ENCODE peak calls at places on chromosome 13, in five cellular contexts. Z is cardiac fibroblast, E is GM23338, W is prostate gland, C is neural crest cell. Y is an unnamed sample.

GRCh38 chr13:52846567-52847321 is 1.7 kb downstream of the PCDH8 start:
- DNase-seq in Z (no peak), E (peak), W (peak), C (peak), Y (peak)

GRCh38 chr13:79776538-79776937 is 295.6 kb downstream of the NDFIP2 start:
- DNase-seq in Z (peak), E (no peak), W (no peak), C (no peak), Y (no peak)

GRCh38 chr13:42762251-42762650 is 19.1 kb upstream of the FAM216B start:
- DNase-seq in Z (peak), E (no peak), W (no peak), C (no peak), Y (no peak)

GRCh38 chr13:78401833-78402232 is 201.5 kb downstream of the POU4F1 start:
- DNase-seq in Z (no peak), E (peak), W (no peak), C (no peak), Y (no peak)

GRCh38 chr13:49584771-49585182 is 581 bp downstream of the RCBTB1 start:
- DNase-seq in Z (peak), E (peak), W (no peak), C (no peak), Y (peak)

GRCh38 chr13:69720278-69720983 is 387.2 kb upstream of the ATXN8OS start:
- DNase-seq in Z (no peak), E (no peak), W (no peak), C (no peak), Y (no peak)

GRCh38 chr13:88544836-88545235 is 873.7 kb downstream of the SLITRK5 start:
- DNase-seq in Z (no peak), E (no peak), W (no peak), C (no peak), Y (no peak)

GRCh38 chr13:98755729-98756128 is 3.3 kb upstream of the SLC15A1 start:
- DNase-seq in Z (no peak), E (no peak), W (no peak), C (no peak), Y (no peak)

GRCh38 chr13:107685876-107686275 is 529.5 kb downstream of the LIG4 start:
- DNase-seq in Z (no peak), E (no peak), W (no peak), C (no peak), Y (no peak)

GRCh38 chr13:80988752-80989151 is 647.8 kb upstream of the SPRY2 start:
- DNase-seq in Z (no peak), E (no peak), W (no peak), C (no peak), Y (no peak)

GRCh38 chr13:75636339-75637095 is 387 bp downstream of the LMO7 start:
- DNase-seq in Z (peak), E (peak), W (no peak), C (no peak), Y (peak)

GRCh38 chr13:89925107-89925506 is 1422.4 kb upstream of the MIR17HG start:
- DNase-seq in Z (peak), E (peak), W (no peak), C (no peak), Y (no peak)

GRCh38 chr13:20408181-20408580 is 117.5 kb downstream of the CRYL1 start:
- DNase-seq in Z (no peak), E (no peak), W (no peak), C (no peak), Y (no peak)

GRCh38 chr13:28478127-28478526 is 16.8 kb downstream of the FLT1 start:
- DNase-seq in Z (peak), E (no peak), W (no peak), C (no peak), Y (no peak)

GRCh38 chr13:87859261-87859660 is 188.1 kb downstream of the SLITRK5 start:
- DNase-seq in Z (no peak), E (no peak), W (no peak), C (no peak), Y (no peak)

GRCh38 chr13:80341098-80341701 is at the start of gene SPRY2:
- DNase-seq in Z (peak), E (peak), W (peak), C (peak), Y (peak)

GRCh38 chr13:40568246-40568645 is 98.2 kb downstream of the FOXO1 start:
- DNase-seq in Z (no peak), E (no peak), W (no peak), C (no peak), Y (no peak)

GRCh38 chr13:31756346-31756745 is 17.0 kb downstream of the RXFP2 start:
- DNase-seq in Z (peak), E (no peak), W (no peak), C (no peak), Y (no peak)

GRCh38 chr13:85379433-85379832 is 419.8 kb downstream of the SLITRK6 start:
- DNase-seq in Z (no peak), E (no peak), W (no peak), C (no peak), Y (no peak)

GRCh38 chr13:31250435-31250834 is 50.7 kb downstream of the B3GLCT start:
- DNase-seq in Z (no peak), E (no peak), W (no peak), C (no peak), Y (no peak)

GRCh38 chr13:30091691-30092090 is 215.7 kb downstream of the KATNAL1 start:
- DNase-seq in Z (no peak), E (no peak), W (no peak), C (no peak), Y (no peak)

GRCh38 chr13:85543144-85543543 is 256.1 kb downstream of the SLITRK6 start:
- DNase-seq in Z (no peak), E (no peak), W (no peak), C (no peak), Y (no peak)

GRCh38 chr13:82344867-82345266 is 1537.4 kb downstream of the SLITRK1 start:
- DNase-seq in Z (no peak), E (no peak), W (no peak), C (no peak), Y (no peak)

GRCh38 chr13:41546372-41547252 is 89.3 kb downstream of the RGCC start:
- DNase-seq in Z (peak), E (no peak), W (no peak), C (no peak), Y (peak)

GRCh38 chr13:49652691-49653305 is 24.5 kb downstream of the ARL11 start:
- DNase-seq in Z (peak), E (peak), W (peak), C (peak), Y (peak)

GRCh38 chr13:32538234-32538620 is 368 bp downstream of the N4BP2L2 start:
- DNase-seq in Z (peak), E (no peak), W (no peak), C (peak), Y (peak)

GRCh38 chr13:113623491-113624234 is 34.3 kb downstream of the ATP4B start:
- DNase-seq in Z (peak), E (no peak), W (no peak), C (peak), Y (no peak)

GRCh38 chr13:76735641-76736040 is 150.6 kb downstream of the KCTD12 start:
- DNase-seq in Z (no peak), E (no peak), W (no peak), C (no peak), Y (no peak)

GRCh38 chr13:81051873-81052272 is 710.9 kb upstream of the SPRY2 start:
- DNase-seq in Z (peak), E (peak), W (no peak), C (no peak), Y (no peak)

GRCh38 chr13:23842406-23842805 is 46.8 kb downstream of the MIPEP start:
- DNase-seq in Z (no peak), E (no peak), W (no peak), C (no peak), Y (no peak)

GRCh38 chr13:99382428-99383133 is 75.4 kb upstream of the GPR183 start:
- DNase-seq in Z (no peak), E (no peak), W (no peak), C (no peak), Y (peak)

GRCh38 chr13:51907040-51907732 is 45.4 kb downstream of the CCDC70 start:
- DNase-seq in Z (no peak), E (no peak), W (no peak), C (no peak), Y (no peak)

DNA sequence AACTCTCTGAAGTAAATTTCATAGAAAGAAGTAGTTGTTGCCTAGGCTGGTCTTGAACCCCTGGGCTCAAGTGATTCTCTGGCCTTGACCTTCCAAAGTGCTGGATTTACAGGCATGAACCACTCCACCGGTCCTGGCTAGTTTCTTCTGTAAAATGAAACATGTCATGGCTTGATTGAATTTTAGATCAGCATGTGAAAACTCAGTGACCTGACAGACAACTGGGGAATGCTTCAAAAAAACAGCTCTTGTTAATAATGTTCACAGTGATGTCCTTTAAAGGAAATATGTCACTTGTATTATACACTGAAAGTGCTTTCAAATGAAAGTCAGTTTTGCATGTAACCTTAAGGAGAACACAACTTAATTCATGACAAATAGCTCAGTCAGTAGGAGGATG is 118.2 kb downstream of the KLF5 start:
- DNase-seq in Z (no peak), E (no peak), W (no peak), C (no peak), Y (no peak)
- TF ChIP-seq CTCF in Z (no peak), E (no peak), W (no peak), C (no peak), Y (no peak)

DNA sequence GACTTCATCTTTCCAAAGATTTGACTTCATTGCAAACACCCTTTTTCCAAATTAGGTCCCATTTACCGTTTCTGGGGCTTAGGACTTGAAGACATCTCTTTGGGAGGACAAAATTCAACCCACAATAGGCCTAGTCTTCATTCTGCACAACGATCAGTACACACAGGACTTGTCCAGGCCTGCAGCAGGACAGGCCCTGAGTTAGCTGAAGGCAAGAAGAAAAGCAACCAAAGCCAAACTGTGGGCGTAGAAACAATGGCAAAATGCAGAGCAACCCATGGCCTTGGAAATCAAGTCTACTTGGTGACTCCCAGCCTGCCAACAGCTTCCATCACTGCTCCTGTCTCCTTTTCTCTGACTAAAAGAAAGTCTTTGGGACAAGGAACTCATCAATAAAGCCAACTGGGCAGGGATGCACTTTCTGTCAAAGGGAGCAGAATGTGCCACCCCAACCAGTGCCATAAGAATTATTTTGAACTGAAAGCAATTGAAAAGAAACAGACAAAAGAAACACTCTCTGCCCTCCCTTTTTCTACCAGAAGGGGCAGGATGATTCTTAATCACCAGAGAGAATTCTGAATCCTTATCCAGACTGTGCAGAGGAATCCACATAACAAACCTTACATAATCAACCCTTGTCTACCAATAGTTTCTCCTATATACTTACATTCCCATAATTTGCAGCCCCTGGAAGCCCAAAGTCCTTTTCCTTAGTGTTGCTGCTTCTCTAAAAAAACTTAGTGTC is 520.9 kb upstream of the NBEA start:
- DNase-seq in Z (no peak), E (peak), W (no peak), C (no peak), Y (no peak)
- TF ChIP-seq CTCF in Z (peak), E (peak), W (no peak), C (peak), Y (no peak)

GRCh38 chr13:108728370-108728769 is 99.0 kb downstream of the MYO16 start:
- DNase-seq in Z (no peak), E (peak), W (no peak), C (no peak), Y (no peak)
- TF ChIP-seq CTCF in Z (no peak), E (peak), W (no peak), C (peak), Y (no peak)

DNA sequence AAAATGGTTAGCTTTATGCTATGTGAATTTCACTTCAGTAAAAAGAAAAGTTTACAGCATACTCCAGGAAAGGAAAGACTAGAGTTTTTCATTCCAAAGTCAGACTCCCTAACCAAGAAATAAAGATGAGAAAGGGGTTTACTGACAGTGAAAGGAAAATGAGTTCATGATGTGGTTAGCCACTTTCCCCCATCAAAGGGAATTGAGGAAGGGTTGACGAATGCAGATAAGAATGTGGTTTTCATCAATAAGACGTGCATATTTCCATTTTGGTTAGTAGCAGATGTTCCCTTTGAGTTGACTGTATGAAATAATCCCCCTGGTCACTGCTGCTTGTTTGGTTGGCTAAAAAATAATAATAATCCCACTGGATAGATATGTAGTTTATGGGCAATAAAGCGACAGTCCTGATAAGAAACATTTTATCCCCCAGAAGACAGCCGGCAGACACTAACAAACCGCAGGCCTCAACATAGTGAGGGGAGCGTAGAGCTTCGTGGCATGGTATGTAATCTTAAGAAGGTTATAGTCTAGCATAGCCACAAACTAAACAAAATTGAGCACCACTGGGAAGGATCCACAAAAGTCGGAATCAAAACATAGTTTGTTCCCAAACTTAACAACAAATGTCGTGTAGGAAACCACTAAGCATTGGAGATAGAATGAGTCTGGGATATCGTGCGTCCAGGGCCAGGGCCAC is 114.8 kb downstream of the COL4A2 start:
- DNase-seq in Z (peak), E (no peak), W (no peak), C (no peak), Y (peak)
- TF ChIP-seq CTCF in Z (no peak), E (no peak), W (no peak), C (no peak), Y (no peak)

GRCh38 chr13:109755997-109756396 is 30.4 kb downstream of the IRS2 start:
- DNase-seq in Z (no peak), E (no peak), W (no peak), C (no peak), Y (no peak)
- TF ChIP-seq CTCF in Z (no peak), E (no peak), W (no peak), C (no peak), Y (no peak)

GRCh38 chr13:45511310-45512147 is 46.8 kb downstream of the COG3 start:
- DNase-seq in Z (peak), E (peak), W (peak), C (peak), Y (peak)
- TF ChIP-seq CTCF in Z (peak), E (peak), W (peak), C (peak), Y (peak)

DNA sequence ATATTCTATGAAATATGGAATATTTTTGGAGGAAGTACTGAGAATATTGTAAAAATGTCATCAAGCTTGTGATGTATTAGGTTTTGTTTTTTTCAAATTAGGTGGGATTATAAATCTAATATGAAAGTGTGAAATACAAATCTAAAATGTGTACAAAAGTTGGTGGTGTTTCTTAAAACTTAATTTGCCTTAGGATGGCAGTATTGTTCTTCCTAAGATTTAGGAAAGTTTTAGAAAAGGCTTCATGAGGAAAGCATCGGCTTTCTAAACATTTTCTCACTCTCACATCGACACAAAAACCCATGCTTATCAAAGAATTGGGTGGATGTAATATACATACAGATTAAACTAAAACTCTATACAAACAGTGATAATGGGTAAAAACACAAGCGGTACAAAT is 972.0 kb upstream of the PCDH20 start:
- DNase-seq in Z (no peak), E (peak), W (no peak), C (no peak), Y (no peak)
- TF ChIP-seq CTCF in Z (no peak), E (no peak), W (no peak), C (peak), Y (no peak)

Y was measured in activated CD8-positive, alpha-beta T cell treated with anti-CD3 and anti-CD28 coated beads for 36 hours.